ENCODE peak calls at places on chromosomes 11 and 22, in five cellular contexts. R is sciatic nerve, X is NCI-H187, T is epithelial cell of esophagus, W is cardiac muscle cell. A is an unnamed sample.

GRCh38 chr22:23527971-23528740 is 51.9 kb downstream of the IGLL1 start:
- DNase-seq in W (no peak), T (no peak), R (peak), X (no peak), A (no peak)

GRCh38 chr11:94928146-94928995 is 45.0 kb downstream of the CWC15 start:
- DNase-seq in T (no peak), R (no peak), W (no peak), X (no peak), A (no peak)

GRCh38 chr11:119709171-119709570 is 19.8 kb downstream of the NECTIN1 start:
- DNase-seq in X (no peak), T (no peak), W (no peak), R (no peak), A (no peak)

GRCh38 chr11:65711785-65712632 is at the start of gene KAT5:
- DNase-seq in X (peak), W (peak), R (peak), T (peak), A (peak)

GRCh38 chr22:37777122-37777687 is 30.5 kb upstream of the GCAT start:
- DNase-seq in W (no peak), R (no peak), X (no peak), T (peak), A (no peak)

GRCh38 chr11:76663912-76664440 is 6.6 kb downstream of the LRRC32 start:
- DNase-seq in R (peak), W (no peak), T (no peak), X (no peak), A (no peak)

GRCh38 chr22:50583294-50583865 is 731 bp upstream of the CHKB start:
- DNase-seq in W (no peak), T (no peak), R (peak), X (no peak), A (no peak)

GRCh38 chr11:2517386-2518064 is 72.7 kb downstream of the KCNQ1 start:
- DNase-seq in T (no peak), W (no peak), R (peak), X (no peak), A (no peak)

GRCh38 chr22:17835256-17835655 is 61.0 kb upstream of the BID start:
- DNase-seq in T (no peak), R (no peak), W (no peak), X (no peak), A (no peak)

GRCh38 chr22:35601743-35602633 is 15.1 kb downstream of the MB start:
- DNase-seq in X (no peak), T (peak), R (no peak), W (no peak), A (no peak)

GRCh38 chr22:39839917-39840510 is 53.5 kb downstream of the ENTHD1 start:
- DNase-seq in X (no peak), R (no peak), W (no peak), T (no peak), A (no peak)

GRCh38 chr11:2151500-2152257 is 9.3 kb downstream of the INS start:
- DNase-seq in W (peak), R (peak), X (peak), T (peak), A (peak)

GRCh38 chr11:75583710-75584658 is 21.9 kb downstream of the SERPINH1 start:
- DNase-seq in R (peak), T (no peak), X (peak), W (peak), A (peak)

GRCh38 chr11:121810291-121810690 is 305.7 kb downstream of the BLID start:
- DNase-seq in R (no peak), T (peak), W (no peak), X (no peak), A (no peak)

GRCh38 chr11:24697722-24698121 is 200.9 kb downstream of the LUZP2 start:
- DNase-seq in R (no peak), T (peak), W (no peak), X (no peak), A (no peak)

GRCh38 chr11:45754746-45755145 is 50.2 kb upstream of the SLC35C1 start:
- DNase-seq in T (no peak), R (no peak), W (no peak), X (no peak), A (no peak)

GRCh38 chr11:64809781-64810241 is 540 bp downstream of the MEN1 start:
- DNase-seq in X (no peak), R (no peak), T (peak), W (peak), A (peak)

GRCh38 chr11:77471520-77472234 is 2.2 kb downstream of the PAK1 start:
- DNase-seq in W (peak), R (no peak), T (peak), X (no peak), A (peak)

GRCh38 chr11:11478021-11478420 is 125.0 kb upstream of the CSNK2A3 start:
- DNase-seq in T (peak), R (no peak), W (no peak), X (no peak), A (no peak)

GRCh38 chr11:120629407-120629806 is 117.9 kb downstream of the GRIK4 start:
- DNase-seq in T (no peak), W (no peak), X (no peak), R (no peak), A (no peak)

GRCh38 chr11:65043881-65044501 is 3.0 kb downstream of the SAC3D1 start:
- DNase-seq in X (no peak), T (no peak), W (no peak), R (no peak), A (no peak)

GRCh38 chr11:15558513-15559181 is 443.9 kb downstream of the INSC start:
- DNase-seq in W (no peak), T (no peak), X (no peak), R (no peak), A (no peak)

GRCh38 chr11:110286298-110287040 is 9.9 kb downstream of the RDX start:
- DNase-seq in R (no peak), W (no peak), X (no peak), T (no peak), A (no peak)

GRCh38 chr22:29209624-29209929 is 3.9 kb downstream of the EMID1 start:
- DNase-seq in W (no peak), T (peak), X (no peak), R (no peak), A (no peak)